ENCODE peak calls at places on chromosomes 13 and 19, in ten cellular contexts. L is AG09309, Z is fibroblast of mammary gland, W is heart right ventricle, I is spleen, E is ovary, Y is dorsolateral prefrontal cortex, M is IMR-90, S is fibroblast of lung, B is astrocyte of the spinal cord. K is an unnamed sample.

GRCh38 chr19:38683393-38684077 is 36.1 kb downstream of the ACTN4 start:
- DNase-seq in L (no peak), Z (peak), W (no peak), I (peak), E (peak), Y (no peak), M (peak), S (peak), B (peak), K (peak)

GRCh38 chr13:102017248-102017647 is 384.6 kb downstream of the FGF14 start:
- DNase-seq in L (no peak), Z (no peak), W (no peak), I (no peak), E (no peak), Y (no peak), M (no peak), S (no peak), B (no peak), K (no peak)

GRCh38 chr13:48018637-48019036 is 17.6 kb upstream of the SUCLA2 start:
- DNase-seq in L (no peak), Z (no peak), W (no peak), I (no peak), E (no peak), Y (no peak), M (no peak), S (no peak), B (no peak), K (no peak)

GRCh38 chr13:67258482-67258881 is 28.3 kb upstream of the PCDH9 start:
- DNase-seq in L (no peak), Z (no peak), W (no peak), I (no peak), E (no peak), Y (no peak), M (no peak), S (no peak), B (no peak), K (no peak)

GRCh38 chr19:33501957-33502356 is 19.6 kb downstream of the PEPD start:
- DNase-seq in L (no peak), Z (no peak), W (no peak), I (peak), E (no peak), Y (peak), M (no peak), S (no peak), B (no peak), K (no peak)

GRCh38 chr13:50389726-50390125 is 374.5 kb downstream of the KCNRG start:
- DNase-seq in L (no peak), Z (no peak), W (no peak), I (no peak), E (no peak), Y (no peak), M (no peak), S (no peak), B (no peak), K (no peak)

GRCh38 chr19:7971553-7972520 is 28.4 kb upstream of the TIMM44 start:
- DNase-seq in L (no peak), Z (no peak), W (no peak), I (peak), E (no peak), Y (no peak), M (no peak), S (no peak), B (no peak), K (no peak)

GRCh38 chr13:59746291-59746962 is 417.3 kb downstream of the DIAPH3 start:
- DNase-seq in L (peak), Z (peak), W (no peak), I (no peak), E (no peak), Y (no peak), M (peak), S (peak), B (peak), K (no peak)

GRCh38 chr13:22095794-22096193 is 424.9 kb downstream of the FGF9 start:
- DNase-seq in L (no peak), Z (no peak), W (no peak), I (no peak), E (no peak), Y (no peak), M (no peak), S (no peak), B (no peak), K (no peak)

GRCh38 chr13:61138857-61139256 is 276.8 kb downstream of the PCDH20 start:
- DNase-seq in L (no peak), Z (no peak), W (no peak), I (no peak), E (no peak), Y (no peak), M (no peak), S (no peak), B (no peak), K (no peak)

GRCh38 chr19:48780684-48781391 is 25.5 kb downstream of the FGF21 start:
- DNase-seq in L (no peak), Z (peak), W (no peak), I (no peak), E (peak), Y (no peak), M (peak), S (peak), B (no peak), K (no peak)

GRCh38 chr19:57477191-57478008 is at the start of gene ZNF772:
- DNase-seq in L (peak), Z (peak), W (peak), I (peak), E (peak), Y (peak), M (peak), S (peak), B (peak), K (peak)

GRCh38 chr19:21115430-21115829 is 26.4 kb upstream of the ZNF431 start:
- DNase-seq in L (no peak), Z (no peak), W (no peak), I (no peak), E (no peak), Y (no peak), M (no peak), S (no peak), B (no peak), K (no peak)

GRCh38 chr13:20188649-20189553 is 3.8 kb downstream of the GJB2 start:
- DNase-seq in L (no peak), Z (no peak), W (no peak), I (no peak), E (no peak), Y (no peak), M (no peak), S (no peak), B (no peak), K (no peak)

GRCh38 chr19:43751466-43752220 is 3.1 kb downstream of the SMG9 start:
- DNase-seq in L (no peak), Z (peak), W (no peak), I (no peak), E (no peak), Y (no peak), M (peak), S (peak), B (peak), K (no peak)

GRCh38 chr13:70087247-70087646 is 20.4 kb upstream of the ATXN8OS start:
- DNase-seq in L (no peak), Z (no peak), W (no peak), I (no peak), E (no peak), Y (no peak), M (no peak), S (no peak), B (no peak), K (no peak)

GRCh38 chr13:40668335-40668734 is 1.9 kb upstream of the FOXO1 start:
- DNase-seq in L (no peak), Z (no peak), W (peak), I (peak), E (peak), Y (no peak), M (no peak), S (no peak), B (no peak), K (no peak)

GRCh38 chr13:112102243-112102642 is 35.3 kb downstream of the SOX1 start:
- DNase-seq in L (no peak), Z (no peak), W (no peak), I (no peak), E (no peak), Y (no peak), M (no peak), S (no peak), B (no peak), K (no peak)

GRCh38 chr13:36888645-36889044 is 31.4 kb downstream of the SMAD9 start:
- DNase-seq in L (no peak), Z (no peak), W (no peak), I (no peak), E (no peak), Y (no peak), M (no peak), S (peak), B (peak), K (no peak)

GRCh38 chr13:111029957-111030609 is 85.0 kb upstream of the ARHGEF7 start:
- DNase-seq in L (no peak), Z (no peak), W (no peak), I (no peak), E (no peak), Y (no peak), M (no peak), S (no peak), B (no peak), K (no peak)

GRCh38 chr19:6586726-6587092 is 4.2 kb downstream of the CD70 start:
- DNase-seq in L (no peak), Z (no peak), W (no peak), I (no peak), E (no peak), Y (no peak), M (no peak), S (no peak), B (no peak), K (no peak)
- H3K4me3 ChIP-seq in L (no peak), Z (no peak), W (no peak), I (no peak), E (no peak), Y (no peak), M (no peak), S (no peak), B (no peak), K (no peak)

DNA sequence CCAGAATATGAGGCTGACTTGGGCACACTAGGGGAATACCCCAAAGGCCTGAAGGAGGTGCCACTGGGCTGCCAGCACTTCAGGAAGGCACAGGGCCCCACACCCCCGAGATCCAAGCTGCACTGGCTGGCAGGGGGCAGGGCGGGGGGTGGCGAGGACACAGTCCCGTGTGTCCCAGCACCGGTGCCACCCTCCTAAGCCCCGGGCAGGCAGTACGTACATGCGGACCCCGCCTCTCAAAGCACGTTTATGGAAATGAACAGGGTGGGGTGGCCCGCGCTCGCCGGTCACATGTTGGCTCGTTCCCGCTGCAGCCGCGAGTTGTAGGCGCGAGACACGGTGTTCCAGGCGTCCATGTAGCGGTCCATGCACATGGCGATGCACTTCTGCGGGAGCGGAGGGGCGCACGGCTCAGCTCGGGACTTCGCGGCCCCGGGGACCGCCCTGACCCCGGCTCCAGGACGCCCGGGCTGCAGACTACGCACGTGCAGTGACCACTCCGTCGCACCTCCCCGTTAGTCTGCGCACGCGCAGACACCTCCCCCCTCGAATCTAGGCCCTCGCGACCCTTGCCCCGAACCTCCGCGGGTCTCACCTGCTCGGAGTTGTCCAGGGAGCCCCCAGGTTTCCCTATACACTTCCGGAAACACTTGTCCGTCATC is 594 bp downstream of the TIMM13 start:
- DNase-seq in L (no peak), Z (peak), W (peak), I (peak), E (peak), Y (no peak), M (peak), S (peak), B (no peak), K (no peak)
- TF ChIP-seq CTCF in L (no peak), Z (no peak), W (no peak), I (no peak), E (no peak), Y (no peak), M (peak), S (no peak), B (no peak), K (peak)

DNA sequence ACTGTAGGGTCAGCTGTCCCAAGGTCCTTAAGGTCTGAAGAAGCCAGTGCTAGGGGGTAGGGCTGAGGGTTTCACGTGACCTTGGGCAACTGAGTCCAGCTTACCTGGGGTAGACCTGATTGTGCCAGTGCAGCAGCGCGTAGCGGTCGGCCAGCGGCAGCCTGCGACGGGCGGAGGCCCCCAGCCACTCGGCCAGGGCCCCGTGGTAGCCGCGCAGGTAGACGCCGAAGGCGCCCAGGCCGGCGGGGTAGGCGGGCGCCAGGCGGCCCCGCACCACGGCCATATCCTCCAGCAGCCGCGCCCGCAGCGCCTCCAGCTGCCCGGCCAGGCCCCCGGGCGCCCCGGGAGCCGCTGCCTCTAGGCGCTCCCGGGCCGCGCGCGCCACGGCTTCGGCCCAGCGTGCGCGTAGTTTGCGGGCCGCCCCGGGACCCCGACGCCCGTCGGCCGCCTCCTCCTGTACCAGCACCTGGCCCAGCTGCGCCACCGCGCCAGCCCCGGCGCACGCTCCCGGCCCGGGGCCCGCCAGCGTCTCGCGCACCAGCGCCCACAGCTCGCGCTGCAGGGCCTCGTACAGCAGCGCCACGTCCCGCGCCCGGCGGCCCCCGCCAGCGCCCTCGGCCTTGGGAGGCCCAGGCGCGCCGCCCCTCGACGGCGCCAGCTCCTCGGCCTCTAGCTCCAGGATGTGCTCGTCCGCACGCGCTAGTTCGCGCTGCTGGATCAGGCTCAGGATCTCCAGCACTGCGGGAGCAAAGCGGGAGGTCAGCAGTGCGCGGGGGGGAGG is 10.9 kb downstream of the EXOC3L2 start:
- DNase-seq in L (no peak), Z (no peak), W (no peak), I (no peak), E (no peak), Y (no peak), M (no peak), S (no peak), B (no peak), K (no peak)
- H3K4me3 ChIP-seq in L (no peak), Z (no peak), W (no peak), I (no peak), E (no peak), Y (no peak), M (no peak), S (no peak), B (no peak), K (no peak)

DNA sequence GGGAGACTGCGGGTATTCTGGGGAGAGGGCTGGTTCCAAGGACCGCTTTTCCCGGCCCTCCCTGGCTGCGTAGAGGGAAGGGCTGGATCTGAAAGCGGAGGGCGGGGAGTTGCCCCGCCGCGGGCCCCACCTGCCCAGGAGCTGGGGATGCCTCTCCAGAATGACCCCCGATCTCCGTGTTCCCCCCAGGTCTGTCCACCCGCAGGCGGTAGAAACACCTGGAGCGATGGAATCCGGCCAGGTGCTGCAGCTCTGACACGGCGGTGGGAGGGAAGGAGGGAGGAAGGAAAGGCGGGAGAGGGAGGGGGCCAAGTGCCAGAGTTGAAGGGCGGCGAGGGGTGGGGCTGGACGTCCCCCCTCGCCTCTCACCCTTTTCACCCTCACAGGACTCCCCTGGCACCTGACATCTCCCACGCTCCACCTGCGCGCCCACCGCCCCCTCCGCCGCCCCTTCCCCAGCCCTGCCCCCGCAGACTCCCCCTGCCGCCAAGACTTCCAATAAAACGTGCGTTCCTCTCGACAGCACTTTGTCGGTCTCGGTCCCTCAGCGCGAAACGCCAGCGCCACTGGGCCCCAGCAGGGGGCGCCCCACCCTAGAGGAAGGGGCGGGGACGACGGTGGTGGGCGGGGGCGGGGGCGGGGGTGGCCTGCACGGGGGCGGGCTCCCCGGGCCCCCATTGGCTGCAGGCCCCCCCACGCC is 374 bp upstream of the FXYD7 start:
- DNase-seq in L (no peak), Z (no peak), W (peak), I (peak), E (peak), Y (no peak), M (no peak), S (no peak), B (no peak), K (no peak)
- TF ChIP-seq CTCF in L (peak), Z (peak), W (peak), I (peak), E (no peak), Y (peak), M (peak), S (peak), B (peak), K (peak)

GRCh38 chr19:2603320-2603719 is 99.2 kb downstream of the GNG7 start:
- DNase-seq in L (no peak), Z (peak), W (peak), I (no peak), E (peak), Y (no peak), M (no peak), S (peak), B (peak), K (no peak)
- H3K4me3 ChIP-seq in L (peak), Z (peak), W (peak), I (no peak), E (peak), Y (no peak), M (no peak), S (peak), B (peak), K (no peak)

DNA sequence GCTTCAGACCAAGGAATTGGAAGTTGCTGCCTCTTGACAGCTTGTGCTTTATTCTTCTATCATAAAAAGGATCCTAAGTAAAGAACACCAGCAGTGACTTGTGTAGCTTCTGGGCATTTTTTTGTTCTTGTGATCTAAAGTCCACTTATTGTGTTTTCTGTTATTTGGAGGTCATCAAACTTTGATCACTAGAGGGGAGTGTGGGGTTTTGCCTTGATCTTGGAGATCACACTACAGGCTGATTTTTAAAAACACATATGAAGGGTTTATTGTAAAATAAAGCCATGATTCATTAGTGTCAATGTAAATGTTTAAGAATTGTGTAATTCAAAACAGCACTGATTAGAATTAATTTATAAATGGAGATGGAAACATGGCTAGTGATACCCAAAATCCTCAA is 328.7 kb upstream of the EDNRB start:
- DNase-seq in L (no peak), Z (no peak), W (no peak), I (no peak), E (no peak), Y (no peak), M (no peak), S (no peak), B (no peak), K (no peak)
- TF ChIP-seq CTCF in L (no peak), Z (no peak), W (no peak), I (no peak), E (no peak), Y (no peak), M (no peak), S (no peak), B (no peak), K (peak)

GRCh38 chr13:23570931-23571330 is 719 bp downstream of the TNFRSF19 start:
- DNase-seq in L (no peak), Z (peak), W (no peak), I (no peak), E (no peak), Y (no peak), M (peak), S (peak), B (peak), K (no peak)
- H3K4me3 ChIP-seq in L (no peak), Z (no peak), W (peak), I (no peak), E (no peak), Y (peak), M (peak), S (peak), B (peak), K (peak)

GRCh38 chr13:44917589-44918322 is 71.5 kb downstream of the NUFIP1 start:
- DNase-seq in L (peak), Z (peak), W (peak), I (peak), E (peak), Y (peak), M (peak), S (peak), B (peak), K (peak)
- TF ChIP-seq CTCF in L (peak), Z (peak), W (no peak), I (peak), E (peak), Y (no peak), M (peak), S (peak), B (peak), K (peak)

GRCh38 chr13:74230984-74231443 is 96.8 kb upstream of the KLF12 start:
- DNase-seq in L (no peak), Z (no peak), W (no peak), I (no peak), E (no peak), Y (no peak), M (no peak), S (no peak), B (no peak), K (no peak)
- H3K4me3 ChIP-seq in L (no peak), Z (no peak), W (peak), I (peak), E (no peak), Y (no peak), M (no peak), S (no peak), B (no peak), K (no peak)

GRCh38 chr13:52738719-52739467 is 727 bp downstream of the CNMD start:
- DNase-seq in L (no peak), Z (no peak), W (no peak), I (peak), E (no peak), Y (peak), M (no peak), S (no peak), B (no peak), K (no peak)
- TF ChIP-seq CTCF in L (peak), Z (no peak), W (peak), I (no peak), E (no peak), Y (peak), M (peak), S (peak), B (peak), K (peak)